ENCODE peak calls at places on chromosomes 16 and 17, in ten cellular contexts. M is stomach; T is HL-60; F is skeletal muscle cell; D is HFF-Myc; S is CD8-positive, alpha-beta T cell; W is GM23338; Z is tibial artery; A is mesendoderm; Y is neural progenitor cell. U is an unnamed sample.

GRCh38 chr16:65410801-65411200 is 288.9 kb upstream of the CDH11 start:
- DNase-seq in T (no peak), Z (no peak), W (no peak), F (peak; percentile 30), A (no peak), S (no peak), M (no peak), Y (no peak), D (no peak), U (no peak)

GRCh38 chr16:23334950-23335349 is 32.8 kb downstream of the SCNN1B start:
- DNase-seq in Y (no peak), S (no peak), D (no peak), A (no peak), T (no peak), M (no peak), Z (no peak), W (no peak), F (no peak), U (no peak)

GRCh38 chr17:64214950-64215349 is 48.1 kb downstream of the TEX2 start:
- DNase-seq in F (no peak), Z (no peak), W (no peak), T (no peak), M (peak; percentile 34), D (no peak), A (no peak), S (no peak), Y (no peak), U (no peak)

GRCh38 chr16:75380870-75381269 is 52.4 kb downstream of the CFDP1 start:
- DNase-seq in W (no peak), S (no peak), M (no peak), D (no peak), T (no peak), F (peak; percentile 4), Z (no peak), A (no peak), Y (no peak), U (no peak)

GRCh38 chr17:59387351-59388069 is 56.1 kb downstream of the YPEL2 start:
- DNase-seq in W (no peak), D (no peak), A (no peak), Z (no peak), T (no peak), S (no peak), F (no peak), Y (no peak), M (no peak), U (peak; percentile 46)

GRCh38 chr16:2019500-2019899 is at the start of gene NPW:
- DNase-seq in D (no peak), Z (no peak), F (no peak), M (no peak), Y (peak; percentile 56), A (no peak), S (peak; percentile 30), T (no peak), W (peak; percentile 68), U (no peak)

GRCh38 chr16:15820837-15821236 is 36.0 kb downstream of the MYH11 start:
- DNase-seq in W (no peak), A (no peak), M (no peak), T (no peak), Z (no peak), F (no peak), S (no peak), Y (no peak), D (no peak), U (no peak)

GRCh38 chr16:50121721-50122445 is 31.2 kb upstream of the TENT4B start:
- DNase-seq in T (no peak), Y (peak; percentile 26), A (no peak), F (no peak), Z (no peak), D (no peak), S (peak; percentile 32), M (no peak), W (peak; percentile 41), U (no peak)

GRCh38 chr17:2101448-2102257 is 46.8 kb downstream of the HIC1 start:
- DNase-seq in M (peak; percentile 91), A (no peak), F (no peak), S (peak; percentile 61), W (no peak), Y (no peak), T (no peak), D (no peak), Z (no peak), U (no peak)

GRCh38 chr17:17917394-17917793 is 54.8 kb downstream of the TOM1L2 start:
- DNase-seq in Z (no peak), S (no peak), F (no peak), D (no peak), A (no peak), T (no peak), W (no peak), M (no peak), Y (no peak), U (no peak)

GRCh38 chr17:29929006-29929543 is 953 bp downstream of the SSH2 start:
- DNase-seq in A (peak; percentile 69), Y (peak; percentile 35), W (peak; percentile 70), T (no peak), M (peak; percentile 43), F (no peak), D (no peak), S (no peak), Z (no peak), U (peak; percentile 32)

GRCh38 chr17:3535253-3535995 is 22.2 kb downstream of the TRPV3 start:
- DNase-seq in A (peak; percentile 92), T (no peak), S (peak; percentile 41), W (peak; percentile 91), F (no peak), M (peak; percentile 50), Z (peak; percentile 44), Y (peak; percentile 86), D (no peak), U (peak; percentile 76)

GRCh38 chr17:50519141-50519834 is 11.0 kb downstream of the MYCBPAP start:
- DNase-seq in S (no peak), F (no peak), D (no peak), Z (no peak), W (no peak), M (no peak), Y (no peak), A (no peak), T (no peak), U (no peak)

GRCh38 chr17:82866521-82867214 is 26.8 kb upstream of the ZNF750 start:
- DNase-seq in T (no peak), A (no peak), W (no peak), S (no peak), M (no peak), Z (no peak), Y (peak; percentile 47), D (peak; percentile 47), F (peak; percentile 76), U (no peak)

GRCh38 chr17:1970843-1971384 is 54.2 kb downstream of the RTN4RL1 start:
- DNase-seq in M (no peak), Y (no peak), D (no peak), W (no peak), F (no peak), Z (no peak), T (no peak), A (no peak), S (no peak), U (no peak)

GRCh38 chr17:21177854-21178600 is 35.9 kb downstream of the TMEM11 start:
- DNase-seq in S (no peak), A (no peak), W (no peak), F (no peak), D (no peak), M (peak; percentile 15), T (no peak), Y (no peak), Z (peak; percentile 2), U (no peak)

GRCh38 chr17:1275205-1275961 is 4.1 kb upstream of the TRARG1 start:
- DNase-seq in Z (no peak), A (no peak), F (no peak), D (no peak), S (no peak), M (no peak), T (no peak), W (no peak), Y (no peak), U (no peak)

DNA sequence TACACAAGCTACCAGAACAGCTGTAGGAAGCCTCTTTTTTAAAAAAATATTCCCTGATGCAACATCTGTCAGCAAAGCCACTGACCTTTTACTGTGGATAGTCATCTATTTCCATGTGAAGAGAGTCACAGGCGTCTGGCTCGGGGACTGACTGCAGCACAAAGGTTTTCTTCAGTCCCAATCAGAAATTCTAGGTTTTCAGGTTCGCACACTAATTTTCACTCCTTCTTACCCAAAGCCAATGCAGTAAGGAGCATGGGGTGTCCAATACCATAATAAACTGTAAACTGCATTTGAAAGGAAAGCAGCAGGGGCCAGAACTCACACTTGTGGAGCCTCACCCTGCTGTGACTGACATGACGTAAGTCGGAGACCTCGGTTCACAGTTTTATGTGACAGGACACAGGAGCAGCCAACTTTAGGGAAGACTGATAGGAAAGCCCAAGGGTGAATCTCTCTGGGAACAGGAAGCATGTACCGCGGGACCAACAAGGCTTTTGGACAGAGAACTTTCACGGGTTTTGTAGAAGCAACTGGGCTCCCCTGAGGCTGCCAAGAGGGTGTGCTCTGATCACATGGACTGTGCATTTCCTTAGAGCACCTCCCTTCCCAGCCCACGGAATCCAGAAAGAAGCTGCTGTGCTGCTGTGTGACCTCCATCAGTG is 9.1 kb upstream of the TMEM100 start:
- DNase-seq in Z (peak; percentile 83), F (peak; percentile 46), T (no peak), S (no peak), Y (peak; percentile 20), M (no peak), A (peak; percentile 57), W (peak; percentile 16), D (no peak), U (no peak)
- H3K4me3 ChIP-seq in Z (peak overlapping the region; percentile 32), F (no peak overlapping the region), T (no peak overlapping the region), S (no peak overlapping the region), Y (no peak overlapping the region), M (peak overlapping the region; percentile 17), A (no peak overlapping the region), W (no peak overlapping the region), D (no peak overlapping the region), U (no peak overlapping the region)

GRCh38 chr16:84044108-84044488 is 1.5 kb upstream of the SLC38A8 start:
- DNase-seq in S (no peak), Y (peak; percentile 52), T (no peak), M (no peak), Z (no peak), F (no peak), A (peak; percentile 84), W (peak; percentile 72), D (no peak), U (peak; percentile 38)
- H3K4me3 ChIP-seq in S (no peak overlapping the region), Y (no peak overlapping the region), T (no peak overlapping the region), M (no peak overlapping the region), Z (no peak overlapping the region), F (no peak overlapping the region), A (no peak overlapping the region), W (no peak overlapping the region), D (no peak overlapping the region), U (no peak overlapping the region)

GRCh38 chr17:44108440-44109311 is 14.8 kb downstream of the HDAC5 start:
- DNase-seq in F (peak; percentile 86), S (no peak), Y (no peak), A (no peak), W (no peak), T (no peak), Z (peak; percentile 94), D (peak; percentile 87), M (peak; percentile 65), U (peak; percentile 86)
- H3K4me3 ChIP-seq in F (no peak overlapping the region), S (no peak overlapping the region), Y (no peak overlapping the region), A (no peak overlapping the region), W (no peak overlapping the region), T (no peak overlapping the region), Z (peak overlapping the region; percentile 53), D (peak overlapping the region; percentile 2), M (no peak overlapping the region), U (peak overlapping the region; percentile 11)

DNA sequence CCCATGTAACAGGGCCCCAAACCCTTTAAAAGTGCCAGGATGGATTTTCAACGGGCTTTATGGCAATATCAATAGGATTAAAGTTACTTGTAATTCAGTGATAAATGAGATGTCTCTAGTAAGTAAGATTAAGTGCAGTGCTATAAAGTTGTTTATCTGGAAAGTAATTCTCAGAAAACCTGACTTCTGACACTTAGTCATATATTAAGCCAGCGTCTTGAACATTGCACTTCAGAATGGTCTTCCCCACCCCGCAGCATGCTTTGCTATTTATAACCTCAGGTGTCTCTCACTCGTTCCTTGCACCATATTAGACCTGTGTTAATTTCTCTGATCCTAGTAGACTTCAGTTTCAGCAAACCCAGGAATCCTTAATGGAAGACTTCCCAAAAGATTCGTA is 2.1 kb upstream of the MAF start:
- DNase-seq in A (no peak), M (no peak), F (no peak), T (no peak), D (no peak), W (no peak), Y (no peak), Z (no peak), S (no peak), U (no peak)
- H3K4me3 ChIP-seq in A (no peak overlapping the region), M (peak overlapping the region; percentile 10), F (no peak overlapping the region), T (no peak overlapping the region), D (no peak overlapping the region), W (no peak overlapping the region), Y (peak overlapping the region; percentile 85), Z (peak overlapping the region; percentile 78), S (no peak overlapping the region), U (no peak overlapping the region)